ENCODE peak calls at places on chromosome 12, in seven cellular contexts. L is activated CD4-positive, CD25-positive, alpha-beta regulatory T cell treated with anti-CD3 and anti-CD28 coated beads, Interleukin-2, amount 50 U/mL, for 16 hours; M is GM13976; Y is SHP77; V is iPS-NIHi11; S is stimulated activated CD8-positive, alpha-beta memory T cell treated with anti-CD3 and anti-CD28 coated beads, Interleukin-7, amount 100 ng/mL, for 1 hour; N is HTR-8/SVneo. A is an unnamed sample.
A peak's percentile ranks its signal among the peaks of the same experiment; 100 is the strongest.

GRCh38 chr12:52658196-52658595 is 6.2 kb upstream of the KRT2 start:
- DNase-seq in L (no peak), M (no peak), Y (no peak), V (no peak), S (no peak), N (no peak), A (no peak)

GRCh38 chr12:52585951-52586350 is 12.3 kb upstream of the KRT74 start:
- DNase-seq in L (no peak), M (no peak), Y (no peak), V (no peak), S (peak; percentile 24), N (no peak), A (peak; percentile 31)

GRCh38 chr12:15532364-15532977 is 210.2 kb downstream of the PTPRO start:
- DNase-seq in L (peak; percentile 18), M (peak; percentile 49), Y (no peak), V (peak; percentile 73), S (peak; percentile 4), N (peak; percentile 8), A (no peak)

GRCh38 chr12:41188058-41188840 is at the start of gene PDZRN4:
- DNase-seq in L (no peak), M (peak; percentile 24), Y (no peak), V (peak; percentile 64), S (no peak), N (no peak), A (no peak)

GRCh38 chr12:7787574-7788315 is 1.5 kb upstream of the NANOG start:
- DNase-seq in L (no peak), M (no peak), Y (no peak), V (peak; percentile 49), S (no peak), N (no peak), A (no peak)

GRCh38 chr12:868722-869121 is 80.8 kb downstream of the RAD52 start:
- DNase-seq in L (no peak), M (no peak), Y (no peak), V (peak; percentile 42), S (no peak), N (no peak), A (no peak)

GRCh38 chr12:9883175-9883574 is 1.9 kb downstream of the KLRF2 start:
- DNase-seq in L (no peak), M (no peak), Y (no peak), V (no peak), S (no peak), N (no peak), A (no peak)

GRCh38 chr12:113479578-113480335 is 8.1 kb upstream of the LHX5 start:
- DNase-seq in L (no peak), M (peak; percentile 69), Y (no peak), V (peak; percentile 89), S (peak; percentile 3), N (no peak), A (no peak)

GRCh38 chr12:3333583-3333982 is 157.4 kb upstream of the PRMT8 start:
- DNase-seq in L (no peak), M (no peak), Y (peak; percentile 8), V (peak; percentile 89), S (no peak), N (no peak), A (no peak)

GRCh38 chr12:48917857-48918537 is 7.3 kb downstream of the FKBP11 start:
- DNase-seq in L (no peak), M (no peak), Y (no peak), V (no peak), S (no peak), N (no peak), A (no peak)

GRCh38 chr12:90262261-90262660 is 553.6 kb upstream of the ATP2B1 start:
- DNase-seq in L (no peak), M (no peak), Y (no peak), V (no peak), S (no peak), N (no peak), A (no peak)

GRCh38 chr12:68880660-68881325 is 52.2 kb downstream of the CPM start:
- DNase-seq in L (no peak), M (no peak), Y (no peak), V (no peak), S (no peak), N (no peak), A (no peak)

GRCh38 chr12:125164541-125164940 is 99.3 kb downstream of the AACS start:
- DNase-seq in L (no peak), M (no peak), Y (no peak), V (no peak), S (no peak), N (no peak), A (no peak)

GRCh38 chr12:51262758-51263177 is 7.4 kb downstream of the SMAGP start:
- DNase-seq in L (no peak), M (no peak), Y (peak; percentile 24), V (peak; percentile 49), S (no peak), N (peak; percentile 45), A (no peak)

GRCh38 chr12:67483871-67484554 is 164.5 kb upstream of the DYRK2 start:
- DNase-seq in L (no peak), M (no peak), Y (no peak), V (no peak), S (no peak), N (no peak), A (no peak)

A was measured in activated CD8-positive, alpha-beta memory T cell treated with anti-CD3 and anti-CD28 coated beads for 4 hours.